ENCODE peak calls at places on chromosomes 6 and 20, in six cellular contexts. J, C, G, M, V and X are unnamed samples.

GRCh38 chr6:73121421-73121993 is 103.8 kb downstream of the KHDC1L start:
- DNase-seq in J (no peak), M (no peak), G (no peak), V (no peak), C (no peak), X (peak; percentile 62)

GRCh38 chr20:7703436-7703835 is 236.8 kb downstream of the HAO1 start:
- DNase-seq in C (no peak), V (no peak), J (no peak), G (no peak), M (no peak), X (no peak)

GRCh38 chr6:14880052-14880451 is 365.8 kb upstream of the JARID2 start:
- DNase-seq in C (no peak), V (no peak), G (no peak), J (no peak), M (no peak), X (no peak)

GRCh38 chr6:127566671-127567070 is 10.3 kb upstream of the C6orf58 start:
- DNase-seq in C (no peak), M (no peak), G (no peak), J (no peak), V (no peak), X (no peak)

GRCh38 chr6:158059108-158059507 is 77.4 kb downstream of the SYNJ2 start:
- DNase-seq in M (no peak), V (no peak), G (no peak), C (no peak), J (no peak), X (no peak)

GRCh38 chr20:58555078-58555765 is 40.0 kb upstream of the APCDD1L start:
- DNase-seq in C (peak; percentile 56), J (no peak), M (no peak), G (peak; percentile 77), V (no peak), X (peak; percentile 90)

GRCh38 chr6:26149240-26149639 is 62.0 kb downstream of the HFE start:
- DNase-seq in V (no peak), J (no peak), G (no peak), C (no peak), M (no peak), X (no peak)

GRCh38 chr6:36985963-36986703 is at the start of gene MTCH1:
- DNase-seq in G (peak; percentile 94), C (peak; percentile 71), M (no peak), J (peak; percentile 79), V (peak; percentile 89), X (peak; percentile 69)

GRCh38 chr20:2101935-2102584 is 433 bp downstream of the STK35 start:
- DNase-seq in M (peak; percentile 73), J (peak; percentile 84), G (peak; percentile 95), V (peak; percentile 94), C (peak; percentile 82), X (peak; percentile 65)

GRCh38 chr20:50146732-50147662 is 6.5 kb downstream of the PEDS1 start:
- DNase-seq in J (peak; percentile 81), C (no peak), M (no peak), G (peak; percentile 84), V (peak; percentile 88), X (peak; percentile 47)

GRCh38 chr6:47690791-47691190 is 7.6 kb upstream of the ADGRF4 start:
- DNase-seq in M (no peak), V (no peak), C (no peak), J (no peak), G (no peak), X (no peak)

GRCh38 chr6:121971886-121972285 is 427.6 kb upstream of the HSF2 start:
- DNase-seq in J (no peak), M (no peak), G (no peak), V (no peak), C (no peak), X (no peak)

GRCh38 chr6:37625591-37626374 is 71.9 kb downstream of the MDGA1 start:
- DNase-seq in V (no peak), G (no peak), M (no peak), C (no peak), J (no peak), X (no peak)

GRCh38 chr20:1029980-1030379 is 27.9 kb upstream of the RSPO4 start:
- DNase-seq in V (no peak), J (no peak), G (no peak), C (no peak), M (no peak), X (no peak)

GRCh38 chr6:143745160-143746133 is 67.7 kb downstream of the PHACTR2 start:
- DNase-seq in V (no peak), J (no peak), M (peak; percentile 8), C (no peak), G (peak; percentile 78), X (no peak)

GRCh38 chr20:50713677-50714101 is 17.7 kb upstream of the PARD6B start:
- DNase-seq in G (peak; percentile 54), M (no peak), C (peak; percentile 49), V (peak; percentile 15), J (no peak), X (no peak)

GRCh38 chr20:24406761-24407550 is 62.5 kb upstream of the SYNDIG1 start:
- DNase-seq in C (no peak), J (no peak), G (no peak), V (no peak), M (no peak), X (no peak)

GRCh38 chr6:53894086-53894485 is 99.3 kb downstream of the LRRC1 start:
- DNase-seq in G (peak; percentile 10), J (no peak), V (peak; percentile 45), M (no peak), C (no peak), X (peak; percentile 57)